ENCODE peak calls at places on chromosomes 5 and 9, in four cellular contexts. Z is HCT116, X is K562, G is GM12878. E is an unnamed sample.

GRCh38 chr9:90095682-90096081 is 490.9 kb downstream of the GADD45G start:
- DNase-seq in G (no peak), Z (no peak), X (no peak), E (no peak)

GRCh38 chr5:143918961-143919360 is 107.0 kb downstream of the HMHB1 start:
- DNase-seq in G (no peak), X (no peak), Z (no peak), E (no peak)

GRCh38 chr5:53877243-53877642 is 316.8 kb downstream of the NDUFS4 start:
- DNase-seq in Z (no peak), G (no peak), X (no peak), E (no peak)

GRCh38 chr9:109793196-109793595 is 13.2 kb downstream of the PALM2AKAP2 start:
- DNase-seq in G (no peak), Z (no peak), X (no peak), E (no peak)

GRCh38 chr5:9015250-9015936 is 530.5 kb downstream of the SEMA5A start:
- DNase-seq in Z (no peak), X (no peak), G (no peak), E (no peak)

GRCh38 chr9:136673970-136674785 is 11.5 kb downstream of the EGFL7 start:
- DNase-seq in X (peak), G (no peak), Z (no peak), E (no peak)

GRCh38 chr9:2923810-2924768 is 80.2 kb upstream of the PUM3 start:
- DNase-seq in G (no peak), X (no peak), Z (no peak), E (no peak)

GRCh38 chr9:99011161-99011709 is 67.5 kb downstream of the COL15A1 start:
- DNase-seq in Z (no peak), G (no peak), X (no peak), E (no peak)

GRCh38 chr5:178347956-178348355 is 115.4 kb upstream of the PHYKPL start:
- DNase-seq in X (no peak), Z (no peak), G (no peak), E (no peak)

DNA sequence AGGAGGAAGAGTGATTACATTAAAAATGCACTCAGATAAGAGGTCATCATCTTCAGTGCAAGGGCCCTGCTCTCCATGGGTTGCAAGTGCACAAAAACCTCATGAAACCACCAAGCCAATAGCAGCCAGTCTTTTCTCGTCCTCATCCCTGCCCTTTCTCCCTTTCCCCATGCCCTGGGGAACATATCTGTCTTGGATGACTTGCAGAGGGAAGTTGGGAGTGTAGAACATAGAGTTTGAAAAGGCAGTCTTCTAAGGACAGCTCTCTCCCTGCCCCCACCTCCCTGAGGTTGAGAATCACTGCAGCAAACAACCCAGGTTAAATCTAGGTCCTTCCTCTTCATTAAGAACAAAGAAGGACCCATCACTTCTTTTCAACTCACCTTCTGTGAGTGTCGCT is 22.0 kb downstream of the DDX31 start:
- DNase-seq in Z (no peak), X (no peak), G (no peak), E (no peak)
- TF ChIP-seq ZBTB33 in Z (no peak), X (no peak), G (no peak), E (no peak)

DNA sequence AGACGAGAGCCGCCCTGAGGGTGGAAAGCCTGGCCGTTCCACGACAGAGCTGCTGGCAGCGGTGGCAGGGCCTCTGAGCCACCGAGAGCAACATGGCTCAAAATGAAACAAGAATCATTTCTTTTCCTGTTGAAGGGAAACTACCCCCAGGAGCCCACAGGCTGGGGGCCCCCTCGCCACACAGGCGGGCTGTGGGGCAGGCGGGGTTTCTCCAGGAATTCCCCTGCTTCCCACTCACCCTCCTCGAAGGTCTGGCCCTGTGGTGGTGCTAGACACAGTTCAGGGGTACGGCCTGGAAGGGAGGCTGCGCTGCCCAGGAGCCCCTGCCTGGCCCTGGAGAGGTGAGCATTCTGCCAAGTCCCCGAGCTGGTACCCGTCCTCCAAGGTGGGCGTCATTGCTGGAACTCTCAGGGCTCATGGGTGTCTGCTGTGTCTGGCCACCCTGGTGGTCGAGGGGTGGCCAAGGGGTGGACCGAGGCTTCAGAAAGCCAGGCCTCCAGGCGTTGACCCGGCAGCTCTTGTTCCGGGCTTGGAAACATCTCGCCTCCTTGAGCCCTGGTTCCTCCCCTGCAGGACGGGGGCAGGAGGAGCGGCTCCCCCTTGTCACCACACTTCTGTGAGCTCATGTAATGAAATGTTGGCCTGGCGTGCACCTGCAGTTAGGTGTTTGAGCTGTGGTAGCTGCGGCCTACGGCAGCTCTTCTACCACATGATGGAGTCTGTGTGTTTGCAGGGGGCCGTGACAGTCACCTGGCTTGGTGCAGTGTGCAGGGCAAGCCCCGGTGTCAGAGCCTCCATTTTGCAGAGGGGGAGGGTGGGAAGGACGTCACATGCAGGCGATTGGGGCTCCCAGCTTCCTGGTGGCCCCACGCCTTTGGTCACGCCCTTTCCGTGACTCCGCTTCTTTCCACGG is 65.3 kb downstream of the RXRA start:
- DNase-seq in X (no peak), G (peak), Z (no peak), E (no peak)
- TF ChIP-seq POLR2A in X (no peak), G (no peak), Z (no peak), E (no peak)

GRCh38 chr9:335373-335772 is 120.7 kb downstream of the DOCK8 start:
- DNase-seq in G (no peak), Z (no peak), X (no peak), E (no peak)
- H3K4me2 ChIP-seq in G (no peak), Z (no peak), X (no peak), E (no peak)

GRCh38 chr9:95505072-95505471 is 11.7 kb downstream of the PTCH1 start:
- DNase-seq in G (no peak), Z (no peak), X (no peak), E (no peak)

GRCh38 chr9:95506438-95506691 is 10.4 kb downstream of the PTCH1 start:
- DNase-seq in X (peak), Z (no peak), G (no peak), E (peak)

GRCh38 chr9:95504053-95504963 is 12.5 kb downstream of the PTCH1 start:
- DNase-seq in Z (no peak), X (peak), G (no peak), E (peak)

GRCh38 chr9:95506692-95507455 is 9.9 kb downstream of the PTCH1 start:
- DNase-seq in Z (no peak), G (no peak), X (peak), E (peak)

GRCh38 chr9:95505676-95506437 is 10.9 kb downstream of the PTCH1 start:
- DNase-seq in G (no peak), Z (no peak), X (peak), E (peak)
- TF ChIP-seq ZBTB33 in G (no peak), Z (no peak), X (no peak), E (no peak)

E was measured in HepG2.